ENCODE peak calls at places on chromosome 16, in four cellular contexts. H, D, I and B are unnamed samples.

GRCh38 chr16:84700518-84701277 is 898 bp downstream of the USP10 start:
- DNase-seq in H (no peak), D (peak), I (no peak), B (peak)

GRCh38 chr16:17367932-17368331 is 102.8 kb downstream of the XYLT1 start:
- DNase-seq in H (no peak), D (peak), I (no peak), B (no peak)

GRCh38 chr16:57283956-57284205 is 591 bp downstream of the PLLP start:
- DNase-seq in H (no peak), D (no peak), I (no peak), B (no peak)

GRCh38 chr16:47971225-47971624 is 184.6 kb downstream of the ABCC12 start:
- DNase-seq in H (no peak), D (no peak), I (no peak), B (no peak)

GRCh38 chr16:57360321-57360935 is 1.8 kb downstream of the CCL22 start:
- DNase-seq in H (no peak), D (no peak), I (no peak), B (no peak)

GRCh38 chr16:73546351-73546845 is 498.5 kb upstream of the ZFHX3 start:
- DNase-seq in H (no peak), D (no peak), I (no peak), B (no peak)

GRCh38 chr16:2481676-2482075 is 6.7 kb downstream of the TBC1D24 start:
- DNase-seq in H (no peak), D (no peak), I (no peak), B (no peak)

GRCh38 chr16:17635183-17635582 is 164.4 kb upstream of the XYLT1 start:
- DNase-seq in H (no peak), D (no peak), I (no peak), B (no peak)

GRCh38 chr16:56102159-56102798 is 89.0 kb upstream of the GNAO1 start:
- DNase-seq in H (peak), D (no peak), I (no peak), B (no peak)
- H3K4me3 ChIP-seq in H (no peak), D (no peak), I (no peak), B (no peak)

GRCh38 chr16:53100131-53100748 is 45.4 kb downstream of the CHD9 start:
- DNase-seq in H (no peak), D (no peak), I (no peak), B (no peak)

GRCh38 chr16:53097190-53097589 is 42.4 kb downstream of the CHD9 start:
- DNase-seq in H (no peak), D (no peak), I (no peak), B (no peak)

GRCh38 chr16:53099318-53100130 is 44.7 kb downstream of the CHD9 start:
- DNase-seq in H (peak), D (peak), I (peak), B (peak)

GRCh38 chr16:53100889-53101288 is 46.1 kb downstream of the CHD9 start:
- DNase-seq in H (no peak), D (no peak), I (no peak), B (no peak)

DNA sequence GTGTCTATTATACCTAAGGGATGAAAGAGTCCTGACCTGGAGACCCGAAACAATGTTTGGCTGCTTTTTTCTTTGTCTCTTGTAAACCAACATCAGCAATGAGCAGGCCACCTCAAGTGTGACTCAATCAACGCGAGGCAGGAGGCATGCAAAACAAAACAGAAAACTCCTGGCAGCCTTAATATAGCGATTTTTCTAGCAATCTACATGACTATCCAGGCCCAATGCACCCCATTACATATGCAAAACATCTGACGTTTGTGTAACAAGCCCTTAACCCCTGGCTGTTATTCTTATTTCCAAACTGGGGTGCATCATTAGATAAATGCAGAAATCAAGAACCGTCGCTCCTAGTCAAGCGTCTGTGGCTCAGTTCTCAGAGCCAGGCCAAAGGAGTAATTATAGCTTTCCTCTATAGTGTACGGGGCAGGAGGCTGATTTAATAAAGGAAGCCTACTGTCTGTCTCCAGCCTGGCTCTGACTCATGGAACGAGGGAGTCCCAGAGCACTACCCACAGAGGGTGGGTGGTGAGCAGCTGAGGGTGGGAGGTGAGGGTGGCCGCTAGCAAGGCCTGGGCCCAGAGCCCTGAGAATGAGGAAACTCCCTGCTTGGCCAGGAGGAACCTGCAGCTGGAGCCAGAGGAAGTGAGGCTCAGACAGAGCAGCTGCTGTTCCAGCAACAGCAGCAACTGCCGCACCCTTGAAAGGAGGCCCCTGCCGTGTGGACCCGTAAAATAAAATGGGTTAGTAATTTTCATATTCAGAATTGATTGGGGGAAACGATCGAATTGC is 43.9 kb downstream of the CHD9 start:
- DNase-seq in H (peak), D (peak), I (peak), B (peak)
- TF ChIP-seq POLR2A in H (no peak), D (peak), I (no peak), B (no peak)

GRCh38 chr16:984106-984505 is 2.5 kb downstream of the SOX8 start:
- DNase-seq in H (no peak), D (no peak), I (no peak), B (no peak)
- H3K4me3 ChIP-seq in H (no peak), D (no peak), I (no peak), B (no peak)

DNA sequence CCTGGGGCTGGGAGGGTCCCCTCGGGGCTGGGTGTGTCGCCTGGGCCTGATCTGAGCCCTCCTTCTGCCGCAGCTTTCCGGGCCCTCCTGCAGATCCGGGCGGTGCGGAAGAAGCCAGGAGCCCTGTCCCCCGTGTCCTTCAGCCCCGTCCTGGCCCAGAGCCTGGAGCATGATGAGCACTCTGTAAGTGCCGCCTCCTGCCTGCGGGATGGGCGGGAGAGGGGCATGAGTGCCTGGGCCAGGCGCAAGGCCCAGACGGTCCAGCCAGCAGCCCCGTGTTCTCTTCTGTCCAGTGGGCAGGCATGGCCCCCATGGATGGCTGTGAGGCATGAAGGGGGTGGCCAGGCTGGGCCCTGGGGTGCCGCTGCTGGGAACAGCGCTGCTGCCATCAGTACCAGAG is 16.0 kb upstream of the NUDT16L1 start:
- DNase-seq in H (peak), D (no peak), I (no peak), B (peak)
- TF ChIP-seq POLR2A in H (no peak), D (no peak), I (no peak), B (no peak)

GRCh38 chr16:5379948-5380347 is 282.4 kb upstream of the EEF2KMT start:
- DNase-seq in H (no peak), D (no peak), I (no peak), B (no peak)
- H3K4me3 ChIP-seq in H (no peak), D (no peak), I (no peak), B (no peak)

GRCh38 chr16:89256651-89257254 is 39.2 kb downstream of the ZNF778 start:
- DNase-seq in H (peak), D (peak), I (peak), B (peak)
- TF ChIP-seq POLR2A in H (no peak), D (no peak), I (no peak), B (no peak)